ENCODE peak calls at places on chromosomes 6 and 20, in four cellular contexts. E, P, Q and R are unnamed samples. For H3K27me3 and H3K36me3, the result is how much of the 10 kb centered on the place peaks cover.

GRCh38 chr20:50673831-50674825 is 17.2 kb downstream of the RIPOR3 start:
- DNase-seq in E (no peak), P (no peak), Q (no peak), R (no peak)

GRCh38 chr6:98469146-98469545 is 365.2 kb upstream of the POU3F2 start:
- DNase-seq in E (no peak), Q (no peak), P (no peak), R (no peak)

GRCh38 chr6:656460-657252 is at the start of gene HUS1B:
- DNase-seq in E (no peak), Q (no peak), P (no peak), R (no peak)

GRCh38 chr20:58494923-58495622 is 20.1 kb downstream of the APCDD1L start:
- DNase-seq in P (no peak), E (no peak), Q (no peak), R (no peak)

GRCh38 chr6:160071805-160072687 is 49.6 kb upstream of the SLC22A1 start:
- DNase-seq in P (no peak), Q (no peak), E (no peak), R (no peak)

GRCh38 chr6:14121936-14122344 is 4.4 kb downstream of the CD83 start:
- DNase-seq in Q (peak), P (no peak), E (no peak), R (no peak)

GRCh38 chr20:33829636-33830035 is 18.5 kb downstream of the CHMP4B start:
- DNase-seq in Q (no peak), P (no peak), E (no peak), R (no peak)

GRCh38 chr6:37906121-37906520 is 86.6 kb downstream of the ZFAND3 start:
- DNase-seq in P (no peak), Q (no peak), E (no peak), R (no peak)

GRCh38 chr6:101853226-101853625 is 459.7 kb downstream of the GRIK2 start:
- DNase-seq in Q (no peak), P (no peak), E (no peak), R (no peak)

GRCh38 chr20:47466193-47466592 is 35.5 kb upstream of the NCOA3 start:
- DNase-seq in E (no peak), P (no peak), Q (no peak), R (no peak)

GRCh38 chr6:163340201-163340887 is 74.2 kb upstream of the QKI start:
- DNase-seq in E (no peak), Q (no peak), P (no peak), R (no peak)

GRCh38 chr6:26223213-26223612 is 136.0 kb downstream of the HFE start:
- DNase-seq in Q (no peak), E (no peak), P (no peak), R (no peak)
- H3K27me3 ChIP-seq in Q (under half), E (under half), P (under half), R (under half)

GRCh38 chr6:52283111-52283510 is 1.4 kb downstream of the MCM3 start:
- DNase-seq in Q (no peak), P (no peak), E (no peak), R (no peak)
- H3K36me3 ChIP-seq in Q (under half), P (under half), E (under half), R (under half)

DNA sequence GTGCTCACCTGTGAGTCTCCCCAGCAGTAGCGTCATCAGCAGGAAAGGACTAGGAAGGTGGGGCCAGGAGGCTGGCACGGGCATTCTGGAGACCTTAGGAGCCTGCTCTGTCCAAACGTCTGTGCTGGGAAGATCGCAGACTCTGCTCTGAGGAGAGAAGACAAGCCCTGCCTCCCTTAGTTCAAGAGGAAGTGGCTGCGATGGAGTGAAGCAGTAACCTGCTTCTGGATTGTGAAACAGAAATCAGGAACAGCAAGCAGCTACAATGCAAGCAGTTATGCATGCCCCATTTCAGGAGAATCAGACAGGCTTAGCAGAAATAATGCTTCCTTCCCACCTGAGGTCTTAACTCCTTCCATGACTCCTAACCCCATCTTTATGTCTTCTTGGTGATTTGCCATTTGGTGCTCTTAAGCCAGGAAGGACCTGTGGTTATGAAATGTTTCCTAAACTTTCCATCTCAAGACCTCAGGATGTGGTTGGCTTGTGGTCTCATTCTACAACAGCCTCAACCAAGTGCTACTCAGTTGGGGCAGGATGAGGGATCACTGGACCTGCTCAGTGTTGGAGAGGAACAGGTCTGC is at the start of gene SIRPB1:
- DNase-seq in P (no peak), E (no peak), Q (no peak), R (no peak)
- H3K4me3 ChIP-seq in P (no peak), E (no peak), Q (no peak), R (no peak)

DNA sequence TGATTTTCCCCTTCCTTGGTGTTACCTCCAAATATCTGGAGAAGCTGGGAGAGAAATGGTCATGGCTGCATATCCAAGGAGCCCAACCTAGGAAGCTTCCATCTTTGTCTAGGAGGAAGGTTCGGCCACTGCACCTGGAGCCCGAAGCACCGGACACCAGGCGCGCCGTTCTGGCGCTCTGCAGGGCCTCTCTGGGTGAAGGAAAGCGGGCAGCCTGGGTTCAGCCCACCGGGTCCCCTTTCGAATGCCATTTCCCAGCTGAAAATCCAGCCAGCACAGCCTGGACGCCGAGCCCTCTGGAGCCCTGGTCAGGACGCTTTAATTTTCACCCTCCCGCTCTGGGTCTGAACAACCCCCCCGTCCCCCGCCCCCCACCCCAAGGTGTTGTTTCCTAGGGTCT is 1.2 kb downstream of the LINC00237 start:
- DNase-seq in Q (no peak), P (no peak), E (no peak), R (no peak)
- H3K27me3 ChIP-seq in Q (under half), P (half or more), E (half or more), R (under half)

GRCh38 chr6:158783851-158784250 is 35.3 kb downstream of the EZR start:
- DNase-seq in E (no peak), Q (no peak), P (no peak), R (no peak)

GRCh38 chr6:158781692-158782373 is 37.3 kb downstream of the EZR start:
- DNase-seq in P (peak), E (no peak), Q (peak), R (no peak)

GRCh38 chr6:158782432-158783166 is 36.6 kb downstream of the EZR start:
- DNase-seq in P (no peak), Q (no peak), E (no peak), R (no peak)

GRCh38 chr6:158783167-158783450 is 36.1 kb downstream of the EZR start:
- DNase-seq in E (no peak), Q (no peak), P (no peak), R (no peak)

DNA sequence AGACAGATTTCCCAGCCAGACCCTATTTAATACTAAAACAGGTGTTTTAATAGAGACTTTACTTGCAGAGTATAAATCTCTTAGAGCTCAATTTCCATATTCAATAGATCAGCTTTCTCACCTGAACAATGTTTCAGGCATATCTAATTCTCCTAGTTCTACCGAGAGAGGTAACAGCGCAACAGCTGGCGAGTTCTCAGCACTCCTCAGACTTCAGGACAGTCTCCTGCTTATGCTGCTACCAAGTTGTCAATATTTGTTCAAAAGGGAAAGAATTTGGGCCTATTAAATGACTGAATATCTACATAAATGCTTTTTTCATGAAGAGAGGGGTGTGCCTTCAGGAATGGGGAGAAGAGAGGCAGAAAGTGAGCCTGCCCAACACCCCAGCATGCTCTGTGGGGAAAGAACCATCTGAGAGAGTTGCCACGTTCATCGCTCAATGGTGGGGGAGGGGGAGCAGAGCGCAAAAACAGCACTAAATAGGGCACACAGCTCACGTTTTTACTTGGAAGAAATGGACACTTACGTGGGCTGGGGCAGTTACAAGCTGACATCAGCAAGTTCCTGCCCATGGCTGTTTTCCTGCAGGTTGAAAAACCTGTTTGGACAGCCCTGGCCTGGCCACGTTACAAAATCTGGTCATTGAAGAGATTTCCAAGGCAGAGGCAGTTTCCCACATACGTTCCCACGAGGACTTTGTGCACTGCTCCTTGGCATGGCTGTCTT is 38.0 kb downstream of the EZR start:
- DNase-seq in Q (no peak), E (peak), P (peak), R (no peak)
- H3K36me3 ChIP-seq in Q (half or more), E (half or more), P (under half), R (half or more)